ENCODE peak calls at places on chromosomes 13 and 19, in nine cellular contexts. N, Y, H, O, A, R, B, W and J are unnamed samples.

GRCh38 chr13:94112227-94112626 is 367.3 kb downstream of the DCT start:
- DNase-seq in N (peak; percentile 88), Y (no peak), H (no peak), O (no peak), A (peak; percentile 18), R (peak; percentile 88), B (no peak), W (peak; percentile 22), J (no peak)

GRCh38 chr19:51808333-51808986 is 13.5 kb downstream of the FPR3 start:
- DNase-seq in N (no peak), Y (no peak), H (no peak), O (no peak), A (no peak), R (peak; percentile 90), B (no peak), W (no peak), J (peak; percentile 46)

GRCh38 chr19:22545751-22546150 is 88.4 kb upstream of the ZNF492 start:
- DNase-seq in N (no peak), Y (peak; percentile 53), H (no peak), O (no peak), A (no peak), R (no peak), B (no peak), W (peak; percentile 43), J (no peak)

GRCh38 chr13:93767231-93767916 is 540.8 kb downstream of the GPC6 start:
- DNase-seq in N (no peak), Y (no peak), H (no peak), O (no peak), A (no peak), R (no peak), B (no peak), W (no peak), J (no peak)

GRCh38 chr13:113360446-113360845 is 3.5 kb downstream of the GRTP1 start:
- DNase-seq in N (no peak), Y (no peak), H (peak; percentile 43), O (no peak), A (no peak), R (no peak), B (no peak), W (no peak), J (no peak)

GRCh38 chr13:111486331-111486730 is 165.9 kb downstream of the TEX29 start:
- DNase-seq in N (no peak), Y (no peak), H (peak; percentile 28), O (no peak), A (no peak), R (no peak), B (no peak), W (no peak), J (no peak)

GRCh38 chr13:100497394-100497793 is 91.2 kb downstream of the GGACT start:
- DNase-seq in N (peak; percentile 41), Y (no peak), H (no peak), O (no peak), A (no peak), R (peak; percentile 95), B (no peak), W (no peak), J (no peak)

GRCh38 chr13:99086149-99086868 is 108.4 kb upstream of the DOCK9 start:
- DNase-seq in N (peak; percentile 32), Y (peak; percentile 70), H (peak; percentile 83), O (peak; percentile 77), A (no peak), R (peak; percentile 54), B (peak; percentile 85), W (peak; percentile 68), J (no peak)

GRCh38 chr13:21060063-21060826 is 1.1 kb downstream of the LATS2 start:
- DNase-seq in N (no peak), Y (no peak), H (peak; percentile 82), O (peak; percentile 64), A (no peak), R (peak; percentile 60), B (peak; percentile 72), W (peak; percentile 57), J (no peak)

GRCh38 chr19:3142292-3142670 is 6.4 kb downstream of the GNA15 start:
- DNase-seq in N (peak; percentile 75), Y (no peak), H (no peak), O (no peak), A (no peak), R (peak; percentile 79), B (no peak), W (no peak), J (no peak)

GRCh38 chr13:50484472-50485113 is 358.9 kb downstream of the DLEU7 start:
- DNase-seq in N (peak; percentile 6), Y (no peak), H (no peak), O (no peak), A (no peak), R (no peak), B (peak; percentile 1), W (no peak), J (no peak)

GRCh38 chr19:38057954-38058690 is 151.1 kb downstream of the SIPA1L3 start:
- DNase-seq in N (no peak), Y (no peak), H (peak; percentile 87), O (no peak), A (no peak), R (no peak), B (peak; percentile 28), W (peak; percentile 55), J (peak; percentile 91)

GRCh38 chr13:75761373-75761772 is 125.2 kb downstream of the LMO7 start:
- DNase-seq in N (no peak), Y (no peak), H (no peak), O (no peak), A (no peak), R (peak; percentile 22), B (no peak), W (no peak), J (no peak)

GRCh38 chr19:50162988-50163387 is at the start of gene IZUMO2:
- DNase-seq in N (no peak), Y (no peak), H (no peak), O (no peak), A (no peak), R (no peak), B (no peak), W (no peak), J (no peak)

GRCh38 chr13:27097691-27098090 is 73.9 kb downstream of the USP12 start:
- DNase-seq in N (no peak), Y (no peak), H (no peak), O (no peak), A (no peak), R (no peak), B (no peak), W (no peak), J (no peak)

GRCh38 chr19:2641332-2641698 is 61.2 kb downstream of the GNG7 start:
- DNase-seq in N (no peak), Y (no peak), H (no peak), O (no peak), A (no peak), R (no peak), B (no peak), W (no peak), J (no peak)

GRCh38 chr13:80923907-80924306 is 583.0 kb upstream of the SPRY2 start:
- DNase-seq in N (no peak), Y (no peak), H (no peak), O (peak; percentile 28), A (no peak), R (peak; percentile 31), B (no peak), W (no peak), J (no peak)

GRCh38 chr13:48818495-48818961 is 157.2 kb upstream of the FNDC3A start:
- DNase-seq in N (peak; percentile 72), Y (no peak), H (no peak), O (no peak), A (no peak), R (peak; percentile 85), B (peak; percentile 68), W (no peak), J (no peak)

GRCh38 chr19:21482863-21483276 is 22.5 kb upstream of the ZNF429 start:
- DNase-seq in N (no peak), Y (peak; percentile 62), H (peak; percentile 83), O (peak; percentile 55), A (no peak), R (peak; percentile 48), B (peak; percentile 23), W (peak; percentile 29), J (peak; percentile 36)

GRCh38 chr19:41449079-41449864 is 6.3 kb downstream of the ERICH4 start:
- DNase-seq in N (peak; percentile 60), Y (peak; percentile 50), H (peak; percentile 86), O (peak; percentile 78), A (peak; percentile 56), R (peak; percentile 83), B (peak; percentile 73), W (peak; percentile 79), J (no peak)
- H3K4me3 ChIP-seq in N (peak overlapping the region; percentile 24), Y (no peak overlapping the region), H (peak overlapping the region; percentile 6), O (no peak overlapping the region), A (peak overlapping the region; percentile 31), R (peak overlapping the region; percentile 11), B (no peak overlapping the region), W (peak overlapping the region; percentile 16), J (no peak overlapping the region)

DNA sequence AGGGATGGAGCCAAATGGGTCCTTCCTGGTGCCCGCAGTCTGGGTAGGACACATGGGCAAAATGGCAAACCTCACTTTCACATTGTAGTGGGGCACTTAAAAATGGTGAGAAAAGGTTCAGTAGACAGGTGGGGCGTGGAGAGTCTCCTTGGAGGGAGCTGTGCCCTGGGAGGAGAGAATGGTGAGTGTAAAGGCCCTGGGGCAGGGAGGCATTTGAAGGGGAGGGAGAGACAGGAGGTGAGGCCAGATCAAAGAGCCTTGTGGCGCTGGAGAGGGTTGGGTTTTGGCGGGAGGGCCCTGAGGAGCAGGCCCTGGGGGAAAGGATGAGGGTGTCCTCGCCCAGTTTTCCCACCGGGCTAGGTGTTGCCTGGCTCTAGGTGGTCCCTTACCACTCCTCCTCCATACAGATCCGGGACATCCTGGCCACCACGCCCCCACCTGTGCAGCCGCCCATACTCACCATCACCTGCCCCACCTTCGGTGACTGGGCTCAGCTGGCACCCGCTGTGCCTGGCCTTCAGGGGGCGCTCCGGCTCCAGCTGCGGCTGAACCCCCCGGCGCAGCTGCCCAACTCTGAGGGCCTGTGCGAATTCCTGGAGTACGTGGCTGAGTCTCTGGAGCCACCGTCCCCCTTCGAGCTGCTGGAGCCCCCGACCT is 6.3 kb downstream of the MAP1S start:
- DNase-seq in N (no peak), Y (no peak), H (no peak), O (no peak), A (no peak), R (no peak), B (no peak), W (no peak), J (no peak)
- TF ChIP-seq CTCF in N (peak; percentile 56), Y (peak; percentile 59), H (peak; percentile 17), O (peak; percentile 39), A (no peak), R (peak; percentile 30), B (peak; percentile 27), W (peak; percentile 15), J (peak; percentile 33)

GRCh38 chr19:4581381-4582111 is 22.1 kb upstream of the SEMA6B start:
- DNase-seq in N (no peak), Y (peak; percentile 58), H (no peak), O (peak; percentile 80), A (no peak), R (peak; percentile 67), B (no peak), W (no peak), J (no peak)
- H3K4me3 ChIP-seq in N (no peak overlapping the region), Y (peak overlapping the region; percentile 44), H (no peak overlapping the region), O (peak overlapping the region; percentile 85), A (peak overlapping the region; percentile 45), R (peak overlapping the region; percentile 81), B (no peak overlapping the region), W (no peak overlapping the region), J (no peak overlapping the region)

DNA sequence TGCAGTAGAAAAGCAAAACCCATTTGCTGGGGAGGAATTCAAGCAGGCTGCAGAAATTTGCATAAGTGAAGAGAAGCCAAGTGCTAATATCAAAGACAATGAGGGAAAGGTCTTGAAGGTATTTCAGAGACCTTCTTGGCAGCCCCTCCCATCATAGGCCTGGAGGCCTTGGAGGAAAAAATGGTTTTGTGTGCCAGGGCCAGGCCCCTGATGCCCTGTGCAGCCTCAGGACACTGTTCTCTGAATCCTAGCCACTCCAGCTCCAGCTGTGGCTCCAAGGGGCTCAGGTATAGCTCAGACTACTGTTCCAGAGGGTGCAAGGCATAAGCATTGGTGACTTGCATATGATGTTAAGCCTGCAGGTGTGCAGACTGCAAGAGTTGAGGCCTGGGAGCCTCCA is 463.2 kb upstream of the ATXN8OS start:
- DNase-seq in N (no peak), Y (no peak), H (no peak), O (no peak), A (no peak), R (no peak), B (no peak), W (no peak), J (no peak)
- TF ChIP-seq CTCF in N (no peak), Y (no peak), H (no peak), O (no peak), A (no peak), R (no peak), B (no peak), W (no peak), J (no peak)